ENCODE peak calls at places on chromosomes 6 and 20, in six cellular contexts. B is MM.1S, P is fibroblast of the aortic adventitia, R is tibial nerve, Y is ovary, J is sigmoid colon. N is an unnamed sample.

GRCh38 chr6:158023597-158023939 is 41.9 kb downstream of the SYNJ2 start:
- DNase-seq in B (no peak), P (no peak), R (no peak), Y (no peak), J (no peak), N (no peak)

GRCh38 chr20:32249030-32249738 is 28.3 kb upstream of the KIF3B start:
- DNase-seq in B (no peak), P (no peak), R (no peak), Y (no peak), J (no peak), N (no peak)

GRCh38 chr6:134764741-134765140 is 185.2 kb downstream of the ALDH8A1 start:
- DNase-seq in B (no peak), P (no peak), R (no peak), Y (no peak), J (no peak), N (no peak)

GRCh38 chr20:17898548-17898994 is 70.0 kb downstream of the SNX5 start:
- DNase-seq in B (peak), P (peak), R (peak), Y (peak), J (peak), N (no peak)

GRCh38 chr6:43799671-43800623 is 29.9 kb downstream of the VEGFA start:
- DNase-seq in B (no peak), P (no peak), R (no peak), Y (no peak), J (no peak), N (no peak)

GRCh38 chr20:51767018-51767866 is 948 bp downstream of the ATP9A start:
- DNase-seq in B (peak), P (peak), R (peak), Y (peak), J (peak), N (peak)

GRCh38 chr6:31864818-31865204 is 2.2 kb upstream of the NEU1 start:
- DNase-seq in B (no peak), P (no peak), R (no peak), Y (no peak), J (no peak), N (peak)

GRCh38 chr20:21096321-21097043 is 9.7 kb downstream of the LINC00237 start:
- DNase-seq in B (no peak), P (peak), R (no peak), Y (no peak), J (no peak), N (no peak)

GRCh38 chr20:46823271-46823747 is 71.3 kb upstream of the EYA2 start:
- DNase-seq in B (no peak), P (peak), R (no peak), Y (no peak), J (no peak), N (no peak)

GRCh38 chr6:131854803-131855202 is 47.0 kb downstream of the ENPP1 start:
- DNase-seq in B (no peak), P (no peak), R (no peak), Y (no peak), J (no peak), N (no peak)

GRCh38 chr6:170020041-170020583 is 268.7 kb downstream of the ERMARD start:
- DNase-seq in B (no peak), P (no peak), R (no peak), Y (no peak), J (peak), N (no peak)

DNA sequence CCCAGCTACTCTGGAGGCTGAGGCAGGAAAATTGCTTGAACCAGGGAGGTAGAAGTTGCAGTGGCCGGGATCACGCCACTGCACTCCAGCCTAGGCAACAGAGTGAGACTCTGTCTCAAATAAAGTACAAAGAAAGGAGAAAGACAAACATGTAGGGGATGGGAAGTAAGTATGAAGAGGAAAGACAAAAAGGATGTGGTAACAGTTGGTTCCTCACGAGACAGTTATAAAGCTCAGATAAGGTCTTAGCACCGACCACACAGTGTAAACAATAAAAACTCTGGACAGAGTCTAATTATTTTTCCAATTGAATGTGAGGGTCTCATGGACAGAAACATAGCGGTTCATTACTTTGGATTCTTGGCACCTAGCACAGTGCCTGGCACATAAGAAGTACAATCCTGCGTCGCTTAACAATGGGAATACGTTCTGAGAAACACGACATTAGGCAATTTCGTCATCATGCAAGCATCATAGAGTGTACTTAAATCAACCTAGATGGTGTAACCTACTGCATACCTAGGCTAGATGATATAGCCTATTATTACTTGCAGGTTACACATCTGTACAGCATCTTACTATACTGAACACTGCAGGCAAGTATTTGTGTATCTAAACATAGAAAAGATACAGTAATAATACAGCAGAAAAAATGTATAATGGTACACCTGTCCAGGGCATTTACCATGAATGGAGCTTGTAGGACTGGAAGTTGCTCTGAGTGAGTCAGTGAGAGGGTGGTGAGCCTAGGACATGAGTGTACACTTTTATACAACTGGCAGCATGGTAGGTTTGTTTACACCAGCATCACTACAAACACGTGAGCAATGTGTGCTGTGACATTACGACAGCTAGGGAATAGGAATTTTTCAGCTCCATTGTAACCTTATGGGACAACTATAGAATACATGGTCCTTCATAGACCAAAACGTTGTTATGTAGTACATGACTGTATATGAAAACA is 38.2 kb downstream of the MBOAT1 start:
- DNase-seq in B (no peak), P (no peak), R (no peak), Y (no peak), J (no peak), N (no peak)
- H3K4me3 ChIP-seq in B (no peak), P (no peak), R (no peak), Y (no peak), J (no peak), N (no peak)

GRCh38 chr20:61260905-61261304 is 8.8 kb downstream of the CDH4 start:
- DNase-seq in B (no peak), P (no peak), R (no peak), Y (no peak), J (no peak), N (no peak)
- TF ChIP-seq CTCF in B (no peak), P (no peak), R (no peak), Y (no peak), J (no peak), N (no peak)

DNA sequence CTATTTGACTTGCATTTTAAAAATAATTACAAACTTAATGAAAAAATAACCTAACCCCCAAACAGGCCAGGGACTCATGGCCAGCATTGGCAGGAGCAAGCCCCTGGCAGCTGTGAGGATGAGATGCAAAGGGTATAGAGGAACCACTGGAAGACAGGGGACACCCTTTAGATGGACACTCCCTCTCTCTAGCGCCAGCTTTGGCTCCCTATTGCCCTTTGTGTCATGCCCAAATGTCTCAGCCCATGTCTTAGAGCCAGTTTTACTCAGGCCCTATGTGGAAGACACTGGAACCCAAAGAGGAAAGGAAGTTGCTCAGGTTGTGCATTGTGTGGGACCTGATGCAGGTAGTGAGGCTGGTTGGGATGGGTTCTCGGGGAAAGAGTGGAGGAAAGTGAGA is 34.9 kb upstream of the RSPO4 start:
- DNase-seq in B (no peak), P (no peak), R (no peak), Y (no peak), J (no peak), N (no peak)
- H3K4me3 ChIP-seq in B (no peak), P (no peak), R (no peak), Y (no peak), J (no peak), N (no peak)

GRCh38 chr20:60600036-60600435 is 641.8 kb downstream of the CDH26 start:
- DNase-seq in B (no peak), P (no peak), R (no peak), Y (no peak), J (no peak), N (no peak)

GRCh38 chr20:60598528-60598927 is 640.3 kb downstream of the CDH26 start:
- DNase-seq in B (no peak), P (no peak), R (no peak), Y (no peak), J (no peak), N (no peak)

DNA sequence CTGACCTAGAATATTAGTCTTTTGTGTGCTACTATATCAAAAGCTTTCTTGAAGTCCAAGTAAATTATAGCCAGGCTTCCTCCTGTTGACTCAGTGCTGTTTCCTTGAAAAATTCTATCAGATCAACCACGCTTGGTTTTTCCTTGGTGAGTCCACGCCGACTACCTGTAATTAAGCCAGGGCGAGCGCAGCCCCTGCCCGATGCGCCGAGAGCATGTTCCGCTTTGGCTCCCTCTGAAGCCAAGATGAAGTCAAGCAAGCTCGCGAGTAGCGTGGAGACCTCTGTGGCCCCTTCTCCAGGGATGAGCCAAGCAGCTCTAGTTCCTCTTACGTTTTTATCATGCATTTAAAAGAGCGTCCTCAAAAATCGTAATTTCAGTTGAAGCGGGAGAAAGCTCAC is 641.2 kb downstream of the CDH26 start:
- DNase-seq in B (no peak), P (no peak), R (no peak), Y (no peak), J (no peak), N (no peak)
- TF ChIP-seq CTCF in B (no peak), P (no peak), R (no peak), Y (no peak), J (no peak), N (no peak)

GRCh38 chr6:6808343-6808742 is 219.8 kb downstream of the LY86 start:
- DNase-seq in B (no peak), P (no peak), R (no peak), Y (no peak), J (no peak), N (no peak)

GRCh38 chr6:6810727-6811126 is 222.2 kb downstream of the LY86 start:
- DNase-seq in B (peak), P (no peak), R (no peak), Y (no peak), J (no peak), N (no peak)

GRCh38 chr6:6808915-6809314 is 220.4 kb downstream of the LY86 start:
- DNase-seq in B (no peak), P (no peak), R (no peak), Y (peak), J (no peak), N (no peak)

GRCh38 chr6:6812427-6812826 is 223.9 kb downstream of the LY86 start:
- DNase-seq in B (no peak), P (no peak), R (no peak), Y (no peak), J (no peak), N (no peak)

DNA sequence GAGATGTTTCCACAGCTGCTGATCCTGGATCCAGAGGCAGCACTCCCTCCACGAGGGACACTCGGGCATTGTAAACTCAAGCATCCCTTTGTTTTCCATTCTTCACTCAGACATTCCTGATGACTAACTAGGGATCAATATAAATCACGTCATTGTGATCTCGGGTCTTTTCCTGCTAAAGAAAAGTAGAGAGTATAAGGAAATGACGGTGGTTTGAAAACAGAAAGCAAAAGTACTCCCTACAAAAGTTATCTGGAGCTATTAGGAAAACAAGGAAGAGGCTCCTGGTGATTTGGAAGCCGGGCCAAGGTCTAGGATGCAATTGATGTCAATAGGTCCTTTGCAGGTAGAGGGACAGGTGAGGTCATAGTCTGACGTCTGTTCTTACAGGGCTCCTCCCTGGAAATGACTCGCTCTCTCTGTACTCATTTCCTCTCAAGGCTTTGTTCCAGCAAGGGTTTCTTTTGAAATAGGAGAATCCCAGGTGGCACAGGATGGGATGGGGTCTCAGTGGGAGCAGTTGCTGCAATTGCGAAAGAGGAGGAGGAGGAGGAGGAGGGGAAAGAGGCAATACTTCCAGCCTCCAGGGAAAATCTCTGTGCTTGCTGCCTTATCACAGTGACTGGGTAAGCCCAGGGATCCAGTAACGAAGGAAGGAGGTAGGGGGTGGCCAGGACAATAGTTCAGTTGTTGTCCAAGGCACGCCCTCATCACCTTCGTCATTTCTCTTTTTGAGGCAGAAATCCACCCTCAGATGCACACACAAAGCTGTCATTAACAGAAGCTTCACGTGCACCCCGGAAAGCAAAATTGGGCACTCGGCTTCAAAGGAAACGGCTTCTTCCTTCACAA is 222.9 kb downstream of the LY86 start:
- DNase-seq in B (peak), P (peak), R (peak), Y (peak), J (no peak), N (no peak)
- H3K4me3 ChIP-seq in B (peak), P (peak), R (peak), Y (peak), J (peak), N (peak)

GRCh38 chr6:167569041-167569805 is 244.3 kb downstream of the TTLL2 start:
- DNase-seq in B (no peak), P (no peak), R (peak), Y (no peak), J (peak), N (no peak)
- TF ChIP-seq CTCF in B (no peak), P (no peak), R (no peak), Y (no peak), J (no peak), N (no peak)

GRCh38 chr6:89311853-89312531 is 3.1 kb downstream of the GABRR2 start:
- DNase-seq in B (no peak), P (peak), R (peak), Y (peak), J (peak), N (peak)
- H3K4me3 ChIP-seq in B (no peak), P (peak), R (no peak), Y (no peak), J (peak), N (no peak)

DNA sequence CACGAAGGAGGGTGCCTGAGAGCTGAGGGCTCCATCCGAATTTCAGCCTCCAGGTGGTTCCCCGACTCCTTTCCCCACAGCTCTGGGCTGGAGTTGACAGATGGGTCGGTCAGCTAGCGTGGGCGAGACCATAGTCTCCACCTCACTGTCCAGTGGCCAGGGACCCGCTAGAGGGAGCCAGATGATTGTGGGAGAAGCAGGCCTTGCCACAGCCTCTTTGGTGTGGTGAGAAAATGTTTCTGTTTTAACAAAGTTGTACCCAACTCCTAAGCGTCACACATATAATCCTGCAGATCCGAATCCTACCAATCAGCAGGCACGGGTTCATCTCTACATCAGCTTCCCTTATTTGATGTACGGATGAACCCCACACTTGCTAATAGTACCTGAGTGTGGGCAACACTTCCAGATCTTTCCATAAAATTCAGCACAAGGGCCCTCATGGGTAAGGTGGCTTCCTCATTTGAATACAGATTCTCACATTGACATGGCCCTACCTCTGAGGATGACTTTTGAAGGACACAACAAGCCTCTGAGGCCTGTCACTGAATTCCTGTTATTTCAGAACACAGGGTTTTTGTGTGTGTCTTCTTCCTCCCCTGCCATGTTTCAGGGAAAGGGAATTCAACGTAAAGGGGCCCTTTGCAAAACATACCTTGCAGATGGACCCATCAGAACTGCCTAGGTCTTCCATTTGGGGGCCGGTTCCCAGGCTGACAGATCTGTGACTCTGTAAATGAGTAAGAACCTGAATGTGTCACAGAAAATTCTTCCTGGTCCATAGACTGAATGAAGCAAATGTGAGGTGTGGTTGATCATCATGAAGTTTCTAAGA is 103.2 kb upstream of the DUSP22 start:
- DNase-seq in B (peak), P (peak), R (peak), Y (peak), J (peak), N (peak)
- TF ChIP-seq CTCF in B (peak), P (peak), R (peak), Y (peak), J (peak), N (peak)

DNA sequence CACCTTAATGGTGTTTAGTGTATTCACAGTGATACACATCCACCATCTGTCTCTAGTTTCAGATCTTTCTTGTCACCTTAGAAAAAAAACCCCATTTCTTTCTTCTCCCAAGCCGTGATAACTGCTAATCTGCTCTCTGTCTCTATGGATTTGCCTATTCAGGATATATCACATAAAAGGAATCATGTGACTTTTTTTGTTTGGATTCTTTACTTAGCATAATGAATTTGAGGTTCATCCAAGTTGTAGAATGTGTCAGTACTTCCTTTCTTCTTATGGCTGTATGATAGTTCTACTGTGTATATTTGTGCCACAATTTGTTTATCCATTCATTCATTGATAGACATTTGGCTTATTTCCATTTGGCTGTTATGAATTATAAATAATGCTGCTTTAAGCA is 57.1 kb downstream of the ITCH start:
- DNase-seq in B (no peak), P (no peak), R (no peak), Y (no peak), J (no peak), N (no peak)
- H3K4me3 ChIP-seq in B (no peak), P (no peak), R (no peak), Y (no peak), J (no peak), N (no peak)

DNA sequence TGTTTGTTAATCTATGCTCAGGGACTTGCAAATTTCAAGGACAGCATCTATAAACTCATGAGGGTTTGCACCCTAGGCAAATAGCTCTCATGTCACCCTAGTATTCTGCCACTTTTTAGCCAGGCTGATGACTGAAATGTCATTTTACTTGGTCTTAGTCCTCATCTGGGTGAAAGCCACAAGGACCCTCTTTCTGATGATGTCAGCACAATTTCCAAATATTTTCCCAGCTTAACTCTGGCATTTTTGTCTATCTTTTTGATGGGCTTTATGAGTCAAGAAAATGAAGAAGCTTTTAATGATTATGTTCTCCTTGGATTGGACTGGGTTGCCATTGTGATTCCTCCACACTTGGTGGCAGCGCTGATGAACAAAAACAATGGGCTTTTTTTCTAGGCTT is 420.1 kb upstream of the BTBD3 start:
- DNase-seq in B (no peak), P (no peak), R (no peak), Y (no peak), J (no peak), N (no peak)
- TF ChIP-seq CTCF in B (no peak), P (no peak), R (no peak), Y (no peak), J (no peak), N (no peak)

N was measured in kidney.